ENCODE peak calls at places on chromosomes 4 and X, in eight cellular contexts. P is NCI-H1105; A is NB4; J is hypothalamus; S is activated CD4-positive, alpha-beta T cell treated with anti-CD3 and anti-CD28 coated beads, Interleukin-2, amount 50 U/mL, for 24 hours; V is ELR; G is T-helper 17 cell; O is fibroblast of lung. U is an unnamed sample.

GRCh38 chr4:182219400-182219799 is 23.8 kb upstream of the TENM3 start:
- DNase-seq in J (no peak), P (no peak), O (peak; percentile 41), S (no peak), G (no peak), A (no peak), V (peak; percentile 43), U (no peak)

GRCh38 chr4:85968945-85969830 is 390.7 kb downstream of the MAPK10 start:
- DNase-seq in O (peak; percentile 69), J (no peak), A (peak; percentile 36), S (no peak), P (peak; percentile 18), G (no peak), V (peak; percentile 80), U (no peak)

GRCh38 chr4:22607382-22607781 is 85.4 kb upstream of the GBA3 start:
- DNase-seq in A (peak; percentile 70), O (peak; percentile 51), V (peak; percentile 56), J (no peak), S (no peak), G (no peak), P (no peak), U (peak; percentile 26)

GRCh38 chr4:11471613-11472012 is 42.9 kb upstream of the HS3ST1 start:
- DNase-seq in A (peak; percentile 66), J (no peak), S (peak; percentile 15), V (no peak), P (no peak), O (no peak), G (no peak), U (peak; percentile 47)

GRCh38 chrX:68286076-68286475 is 147.2 kb downstream of the OPHN1 start:
- DNase-seq in P (no peak), O (no peak), A (no peak), V (no peak), S (no peak), G (no peak), J (no peak), U (no peak)

GRCh38 chrX:48573690-48574269 is 504 bp upstream of the RBM3 start:
- DNase-seq in V (no peak), J (peak; percentile 18), P (peak; percentile 39), S (no peak), A (no peak), G (no peak), O (no peak), U (peak; percentile 45)

GRCh38 chrX:113743069-113743468 is 840.8 kb upstream of the HTR2C start:
- DNase-seq in A (no peak), G (no peak), P (no peak), S (no peak), O (no peak), J (no peak), V (no peak), U (no peak)

GRCh38 chrX:87517571-87518141 is at the start of gene KLHL4:
- DNase-seq in V (no peak), A (peak; percentile 13), J (peak; percentile 4), P (no peak), G (no peak), O (peak; percentile 82), S (no peak), U (no peak)

GRCh38 chr4:88743696-88744095 is 46.1 kb upstream of the NAP1L5 start:
- DNase-seq in J (no peak), A (no peak), O (peak; percentile 65), S (no peak), P (no peak), G (no peak), V (peak; percentile 80), U (no peak)

GRCh38 chr4:122044496-122044895 is 92.6 kb upstream of the TRPC3 start:
- DNase-seq in V (no peak), P (no peak), G (no peak), A (no peak), J (no peak), S (no peak), O (no peak), U (no peak)

GRCh38 chr4:125736057-125736456 is 421.3 kb downstream of the FAT4 start:
- DNase-seq in A (peak; percentile 3), O (peak; percentile 42), S (no peak), P (no peak), J (no peak), G (no peak), V (peak; percentile 81), U (no peak)

GRCh38 chr4:104491396-104491821 is 3.3 kb downstream of the CXXC4 start:
- DNase-seq in G (no peak), J (no peak), A (peak; percentile 54), O (peak; percentile 24), S (no peak), V (peak; percentile 13), P (no peak), U (peak; percentile 44)

GRCh38 chrX:2974946-2975345 is 31.4 kb upstream of the ARSH start:
- DNase-seq in G (no peak), A (no peak), V (no peak), O (no peak), J (no peak), S (no peak), P (no peak), U (no peak)

GRCh38 chrX:133258481-133258880 is 40.3 kb upstream of the TFDP3 start:
- DNase-seq in S (no peak), V (no peak), P (no peak), J (no peak), O (peak; percentile 42), G (no peak), A (no peak), U (no peak)

GRCh38 chrX:135520553-135521404 is at the start of gene INTS6L:
- DNase-seq in O (peak; percentile 89), V (peak; percentile 84), P (peak; percentile 34), A (peak; percentile 97), G (peak; percentile 76), S (peak; percentile 37), J (peak; percentile 83), U (peak; percentile 82)

GRCh38 chr4:24174622-24175021 is 284.8 kb upstream of the PPARGC1A start:
- DNase-seq in O (peak; percentile 25), A (no peak), J (no peak), P (no peak), S (no peak), V (no peak), G (no peak), U (no peak)

GRCh38 chrX:45261005-45261404 is 60.3 kb upstream of the DIPK2B start:
- DNase-seq in O (no peak), J (no peak), V (no peak), A (no peak), G (no peak), P (no peak), S (no peak), U (no peak)

GRCh38 chr4:147924604-147925412 is 192.9 kb downstream of the ARHGAP10 start:
- DNase-seq in G (no peak), A (peak; percentile 8), S (no peak), P (no peak), J (peak; percentile 11), O (peak; percentile 39), V (peak; percentile 34), U (no peak)

GRCh38 chr4:80309301-80310004 is 26.1 kb upstream of the CFAP299 start:
- DNase-seq in V (peak; percentile 96), O (peak; percentile 89), G (no peak), P (no peak), A (peak; percentile 10), S (no peak), J (no peak), U (no peak)

GRCh38 chr4:41375561-41375960 is 118.8 kb downstream of the UCHL1 start:
- DNase-seq in J (no peak), S (no peak), V (no peak), A (no peak), G (no peak), P (no peak), O (no peak), U (no peak)

GRCh38 chrX:41734530-41734929 is 10.5 kb downstream of the GPR82 start:
- DNase-seq in G (no peak), P (no peak), J (no peak), V (peak; percentile 26), O (peak; percentile 34), S (no peak), A (peak; percentile 59), U (no peak)

GRCh38 chrX:45769919-45770582 is 569.4 kb upstream of the DIPK2B start:
- DNase-seq in V (peak; percentile 88), A (peak; percentile 91), O (peak; percentile 96), P (no peak), G (peak; percentile 10), S (no peak), J (peak; percentile 9), U (peak; percentile 36)

GRCh38 chr4:47837582-47838294 is at the start of gene CORIN:
- DNase-seq in J (no peak), P (no peak), O (no peak), V (peak; percentile 11), A (peak; percentile 12), G (peak; percentile 13), S (no peak), U (no peak)

GRCh38 chrX:132636080-132636479 is 147.2 kb upstream of the MBNL3 start:
- DNase-seq in P (peak; percentile 12), A (peak; percentile 12), S (no peak), V (peak; percentile 0), J (no peak), G (no peak), O (peak; percentile 23), U (no peak)

GRCh38 chr4:174592985-174593335 is 70.7 kb upstream of the HPGD start:
- DNase-seq in S (no peak), A (peak; percentile 63), J (no peak), V (peak; percentile 57), O (peak; percentile 78), G (no peak), P (no peak), U (no peak)

GRCh38 chr4:142452132-142452855 is 393.8 kb downstream of the INPP4B start:
- DNase-seq in A (no peak), O (no peak), S (no peak), V (peak; percentile 58), J (no peak), P (no peak), G (no peak), U (no peak)